ENCODE peak calls at places on chromosomes 5 and 9, in ten cellular contexts. L is adrenal gland, Z is astrocyte, C is suprapubic skin, J is upper lobe of right lung, B is fibroblast of lung, S is A673, U is sigmoid colon, M is lung, K is uterus. E is an unnamed sample.

GRCh38 chr5:145450286-145450969 is 384.7 kb downstream of the PRELID2 start:
- DNase-seq in K (no peak), B (peak; percentile 20), M (no peak), C (no peak), Z (peak; percentile 10), U (no peak), J (no peak), L (no peak), S (no peak), E (no peak)

GRCh38 chr5:19608434-19608833 is 379.6 kb downstream of the CDH18 start:
- DNase-seq in M (no peak), B (peak; percentile 12), U (no peak), L (no peak), Z (peak; percentile 10), C (no peak), K (no peak), J (no peak), S (peak; percentile 9), E (no peak)

GRCh38 chr9:79193001-79193400 is 378.8 kb upstream of the TLE4 start:
- DNase-seq in K (no peak), S (no peak), L (no peak), C (no peak), Z (peak; percentile 97), B (peak; percentile 97), J (no peak), M (no peak), U (no peak), E (no peak)

GRCh38 chr5:37842048-37842447 is 2.2 kb upstream of the GDNF start:
- DNase-seq in U (no peak), J (no peak), M (no peak), C (no peak), S (no peak), Z (no peak), B (no peak), K (no peak), L (no peak), E (no peak)

GRCh38 chr9:121326924-121327613 is 43.0 kb downstream of the STOM start:
- DNase-seq in B (no peak), M (no peak), Z (no peak), S (no peak), C (no peak), U (peak; percentile 67), L (no peak), J (no peak), K (no peak), E (peak; percentile 56)

GRCh38 chr5:107474724-107475489 is 195.8 kb downstream of the EFNA5 start:
- DNase-seq in U (no peak), K (no peak), L (no peak), M (no peak), C (no peak), Z (no peak), B (no peak), S (peak; percentile 11), J (no peak), E (no peak)

GRCh38 chr5:145244788-145245187 is 590.4 kb downstream of the PRELID2 start:
- DNase-seq in J (no peak), S (no peak), Z (peak; percentile 14), C (no peak), B (peak; percentile 24), U (no peak), M (no peak), K (no peak), L (no peak), E (no peak)

GRCh38 chr5:110512266-110512665 is 214.2 kb downstream of the TMEM232 start:
- DNase-seq in S (no peak), U (no peak), L (no peak), C (no peak), Z (peak; percentile 50), K (no peak), M (no peak), J (no peak), B (peak; percentile 61), E (no peak)

GRCh38 chr5:56565693-56566092 is 249.7 kb upstream of the MAP3K1 start:
- DNase-seq in K (no peak), M (no peak), U (no peak), J (no peak), L (no peak), C (no peak), Z (no peak), S (no peak), B (no peak), E (no peak)

GRCh38 chr9:138042640-138043039 is 165.1 kb downstream of the CACNA1B start:
- DNase-seq in J (peak; percentile 20), M (no peak), U (peak; percentile 45), B (no peak), K (no peak), S (no peak), L (no peak), C (no peak), Z (no peak), E (no peak)

GRCh38 chr5:105350406-105351140 is 1788.0 kb upstream of the NUDT12 start:
- DNase-seq in Z (no peak), L (no peak), B (no peak), U (no peak), M (no peak), C (no peak), K (no peak), S (no peak), J (no peak), E (no peak)

GRCh38 chr9:131627846-131628820 is 82.8 kb downstream of the PRRT1B start:
- DNase-seq in Z (peak; percentile 95), L (peak; percentile 92), C (no peak), J (peak; percentile 84), S (no peak), B (peak; percentile 95), U (no peak), M (peak; percentile 67), K (no peak), E (peak; percentile 68)

GRCh38 chr9:106085479-106085878 is 391.1 kb downstream of the TMEM38B start:
- DNase-seq in B (no peak), M (no peak), S (no peak), J (no peak), Z (no peak), K (no peak), C (no peak), U (no peak), L (no peak), E (no peak)

GRCh38 chr5:2746642-2747041 is 4.8 kb downstream of the IRX2 start:
- DNase-seq in M (peak; percentile 26), B (peak; percentile 76), K (no peak), S (no peak), C (no peak), U (no peak), Z (peak; percentile 74), J (no peak), L (no peak), E (no peak)

GRCh38 chr5:17255471-17256016 is 38.1 kb downstream of the BASP1 start:
- DNase-seq in M (peak; percentile 30), B (no peak), J (no peak), C (no peak), Z (no peak), L (no peak), K (no peak), U (no peak), S (no peak), E (no peak)
- H3K9me3 ChIP-seq in M (no peaks in the 10 kb centered on the region), B (no peaks in the 10 kb centered on the region), J (no peaks in the 10 kb centered on the region), C (no peaks in the 10 kb centered on the region), Z (no peaks in the 10 kb centered on the region), L (no peaks in the 10 kb centered on the region), K (no peaks in the 10 kb centered on the region), U (peaks cover 2% of the 10 kb centered on the region), S (peaks cover 18% of the 10 kb centered on the region), E (no peaks in the 10 kb centered on the region)

GRCh38 chr5:148482697-148483462 is 99.1 kb downstream of the FBXO38 start:
- DNase-seq in B (peak; percentile 23), L (peak; percentile 22), U (no peak), S (peak; percentile 67), K (peak; percentile 20), M (peak; percentile 61), C (no peak), J (peak; percentile 75), Z (peak; percentile 8), E (no peak)
- TF ChIP-seq CTCF in B (peak; percentile 53), L (peak; percentile 50), U (no peak), S (peak; percentile 86), K (peak; percentile 22), M (peak; percentile 33), C (no peak), J (peak; percentile 78), Z (peak; percentile 59), E (peak; percentile 73)

DNA sequence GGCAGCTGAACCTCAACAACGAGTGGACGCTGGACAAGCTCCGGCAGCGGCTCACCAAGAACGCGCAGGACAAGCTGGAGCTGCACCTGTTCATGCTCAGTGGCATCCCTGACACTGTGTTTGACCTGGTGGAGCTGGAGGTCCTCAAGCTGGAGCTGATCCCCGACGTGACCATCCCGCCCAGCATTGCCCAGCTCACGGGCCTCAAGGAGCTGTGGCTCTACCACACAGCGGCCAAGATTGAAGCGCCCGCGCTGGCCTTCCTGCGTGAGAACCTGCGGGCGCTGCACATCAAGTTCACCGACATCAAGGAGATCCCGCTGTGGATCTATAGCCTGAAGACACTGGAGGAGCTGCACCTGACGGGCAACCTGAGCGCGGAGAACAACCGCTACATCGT is 12.4 kb upstream of the PHYHD1 start:
- DNase-seq in B (no peak), L (no peak), U (no peak), S (no peak), C (peak; percentile 68), J (no peak), Z (no peak), M (no peak), K (no peak), E (no peak)
- H3K36me3 ChIP-seq in B (peaks cover 26% of the 10 kb centered on the region), L (no peaks in the 10 kb centered on the region), U (peaks cover 26% of the 10 kb centered on the region), S (peaks cover 30% of the 10 kb centered on the region), C (peaks cover 37% of the 10 kb centered on the region), J (peaks cover 33% of the 10 kb centered on the region), Z (peaks cover 18% of the 10 kb centered on the region), M (peaks cover 35% of the 10 kb centered on the region), K (no peaks in the 10 kb centered on the region), E (peaks cover 38% of the 10 kb centered on the region)

GRCh38 chr5:140767444-140767843 is 18.5 kb upstream of the PCDHA1 start:
- DNase-seq in S (no peak), J (no peak), L (no peak), Z (no peak), C (no peak), U (no peak), M (no peak), B (no peak), K (no peak), E (no peak)
- H3K9me3 ChIP-seq in S (peaks cover 68% of the 10 kb centered on the region), J (peaks cover 89% of the 10 kb centered on the region), L (peaks cover 18% of the 10 kb centered on the region), Z (peaks cover 16% of the 10 kb centered on the region), C (peaks cover 65% of the 10 kb centered on the region), U (peaks cover 38% of the 10 kb centered on the region), M (peaks cover 38% of the 10 kb centered on the region), B (no peaks in the 10 kb centered on the region), K (peaks cover 45% of the 10 kb centered on the region), E (peaks cover 100% of the 10 kb centered on the region)